ENCODE peak calls at places on chromosomes 11 and 22, in six cellular contexts. M is COR-L47, E is DMS153, S is foreskin fibroblast, R is endothelial cell, X is activated T-helper 1 cell treated with Interleukin-2 at 50 U/mL for 16 hours. C is an unnamed sample.

GRCh38 chr11:94539420-94539819 is 4.3 kb upstream of the FUT4 start:
- DNase-seq in S (no peak), E (no peak), X (no peak), M (no peak), R (no peak), C (no peak)

GRCh38 chr11:114116800-114117199 is 57.3 kb downstream of the ZBTB16 start:
- DNase-seq in S (no peak), M (no peak), E (no peak), R (no peak), X (no peak), C (no peak)

GRCh38 chr11:26994579-26995210 is 783 bp downstream of the FIBIN start:
- DNase-seq in E (no peak), X (no peak), R (no peak), S (no peak), M (no peak), C (no peak)

GRCh38 chr11:113394919-113395318 is 7.3 kb downstream of the ANKK1 start:
- DNase-seq in E (no peak), X (no peak), M (no peak), S (no peak), R (no peak), C (no peak)

GRCh38 chr11:113034591-113034990 is 73.4 kb downstream of the NCAM1 start:
- DNase-seq in X (no peak), R (no peak), S (no peak), E (no peak), M (no peak), C (no peak)

GRCh38 chr22:41360126-41360525 is 21.6 kb upstream of the TEF start:
- DNase-seq in R (no peak), X (no peak), E (no peak), S (no peak), M (no peak), C (no peak)

GRCh38 chr11:103228807-103229206 is 119.6 kb downstream of the DYNC2H1 start:
- DNase-seq in E (no peak), S (no peak), M (no peak), R (no peak), X (no peak), C (no peak)

GRCh38 chr11:69049490-69049867 is 747 bp downstream of the TPCN2 start:
- DNase-seq in S (peak; percentile 26), M (no peak), E (no peak), X (no peak), R (no peak), C (no peak)

GRCh38 chr22:46053563-46054090 is 76.7 kb upstream of the WNT7B start:
- DNase-seq in R (no peak), S (peak; percentile 91), E (no peak), M (no peak), X (no peak), C (no peak)

GRCh38 chr11:64094463-64095223 is 58.9 kb downstream of the FLRT1 start:
- DNase-seq in R (no peak), E (no peak), X (no peak), M (no peak), S (peak; percentile 35), C (no peak)

GRCh38 chr11:57255618-57256017 is 18.6 kb upstream of the APLNR start:
- DNase-seq in X (no peak), R (no peak), E (no peak), M (no peak), S (peak; percentile 57), C (no peak)

GRCh38 chr11:1500466-1501420 is 14.2 kb upstream of the MOB2 start:
- DNase-seq in R (no peak), X (no peak), E (no peak), M (no peak), S (no peak), C (no peak)

GRCh38 chr11:76861490-76861953 is 804 bp downstream of the ACER3 start:
- DNase-seq in S (peak; percentile 11), E (no peak), R (no peak), X (no peak), M (no peak), C (no peak)

GRCh38 chr22:41830174-41830573 is 2.7 kb upstream of the SREBF2 start:
- DNase-seq in S (no peak), X (no peak), R (no peak), E (no peak), M (no peak), C (no peak)

GRCh38 chr11:27839226-27839913 is 139.1 kb upstream of the BDNF start:
- DNase-seq in R (no peak), E (no peak), X (no peak), S (peak; percentile 28), M (no peak), C (peak; percentile 32)

GRCh38 chr11:118010738-118011461 is 24.7 kb downstream of the IL10RA start:
- DNase-seq in E (no peak), M (no peak), S (no peak), X (no peak), R (no peak), C (no peak)

GRCh38 chr11:29166306-29166705 is 850.5 kb downstream of the KCNA4 start:
- DNase-seq in S (no peak), R (no peak), X (no peak), M (no peak), E (no peak), C (no peak)

GRCh38 chr11:90134420-90135003 is at the start of gene NAALAD2:
- DNase-seq in E (no peak), R (peak; percentile 55), S (peak; percentile 63), M (no peak), X (no peak), C (no peak)

GRCh38 chr11:1139441-1140066 is 18.2 kb upstream of the MUC5AC start:
- DNase-seq in M (no peak), X (no peak), S (peak; percentile 22), E (no peak), R (no peak), C (no peak)

GRCh38 chr11:76152086-76152658 is 54.1 kb downstream of the WNT11 start:
- DNase-seq in E (peak; percentile 68), R (peak; percentile 91), M (no peak), S (peak; percentile 63), X (peak; percentile 60), C (no peak)

GRCh38 chr11:60987577-60988277 is 16.2 kb downstream of the CD6 start:
- DNase-seq in E (no peak), R (no peak), X (no peak), S (no peak), M (no peak), C (no peak)

GRCh38 chr22:37892566-37893338 is 13.3 kb upstream of the MICALL1 start:
- DNase-seq in E (no peak), S (no peak), X (no peak), M (no peak), R (no peak), C (no peak)

GRCh38 chr11:73140213-73141030 is 1.7 kb downstream of the FCHSD2 start:
- DNase-seq in E (no peak), M (no peak), X (no peak), S (peak; percentile 52), R (peak; percentile 37), C (no peak)

GRCh38 chr11:121958978-121959340 is 157.1 kb downstream of the BLID start:
- DNase-seq in R (no peak), X (no peak), E (no peak), M (no peak), S (peak; percentile 9), C (no peak)

GRCh38 chr11:1559103-1559951 is 12.7 kb downstream of the DUSP8 start:
- DNase-seq in S (peak; percentile 81), X (no peak), E (no peak), R (no peak), M (no peak), C (peak; percentile 53)

GRCh38 chr22:32723632-32724031 is 77.9 kb upstream of the TIMP3 start:
- DNase-seq in R (no peak), M (no peak), E (no peak), X (no peak), S (peak; percentile 93), C (peak; percentile 71)

GRCh38 chr11:37544491-37544890 is 946.5 kb upstream of the RAG2 start:
- DNase-seq in X (no peak), R (no peak), S (peak; percentile 5), E (no peak), M (no peak), C (peak; percentile 12)

GRCh38 chr11:126476256-126476970 is 120.9 kb downstream of the ST3GAL4 start:
- DNase-seq in R (no peak), X (no peak), S (no peak), M (peak; percentile 58), E (no peak), C (no peak)

GRCh38 chr11:28606930-28607329 is 498.7 kb downstream of the METTL15 start:
- DNase-seq in S (no peak), M (no peak), E (no peak), X (no peak), R (no peak), C (no peak)

GRCh38 chr22:27502327-27502726 is 299.2 kb downstream of the MN1 start:
- DNase-seq in X (no peak), M (no peak), R (no peak), E (no peak), S (no peak), C (no peak)

GRCh38 chr11:9780929-9781328 is 117.1 kb downstream of the SWAP70 start:
- DNase-seq in M (no peak), S (no peak), R (no peak), X (no peak), E (no peak), C (no peak)

GRCh38 chr11:64721359-64721699 is 1.7 kb downstream of the NRXN2 start:
- DNase-seq in E (no peak), R (no peak), M (no peak), X (no peak), S (no peak), C (no peak)

GRCh38 chr11:394858-395655 is 1.0 kb downstream of the PKP3 start:
- DNase-seq in E (no peak), S (no peak), M (no peak), X (no peak), R (no peak), C (no peak)

GRCh38 chr22:26325641-26326040 is 103.4 kb upstream of the ASPHD2 start:
- DNase-seq in E (no peak), R (no peak), S (peak; percentile 59), X (no peak), M (no peak), C (no peak)